ENCODE peak calls at places on chromosome 9, in six cellular contexts. Z is astrocyte of the spinal cord, Y is fibroblast of villous mesenchyme, L is COR-L47, N is body of pancreas, D is iPS DF 6.9. K is an unnamed sample.

GRCh38 chr9:130222833-130223232 is 42.7 kb upstream of the HMCN2 start:
- DNase-seq in Y (no peak), Z (no peak), N (no peak), D (no peak), L (no peak), K (no peak)

GRCh38 chr9:126363847-126364671 is 37.4 kb downstream of the MVB12B start:
- DNase-seq in Y (no peak), L (no peak), Z (peak), D (no peak), N (no peak), K (no peak)

GRCh38 chr9:124242331-124243194 is 15.2 kb upstream of the NEK6 start:
- DNase-seq in D (no peak), N (no peak), Z (peak), Y (peak), L (no peak), K (no peak)

GRCh38 chr9:103713631-103714030 is 380.5 kb upstream of the SMC2 start:
- DNase-seq in L (no peak), D (no peak), Y (no peak), N (no peak), Z (peak), K (no peak)

GRCh38 chr9:93636172-93636661 is 59.8 kb downstream of the PHF2 start:
- DNase-seq in L (no peak), D (no peak), N (no peak), Y (no peak), Z (no peak), K (no peak)

GRCh38 chr9:35518981-35519679 is 29.2 kb downstream of the RUSC2 start:
- DNase-seq in Y (peak), Z (peak), L (no peak), N (peak), D (no peak), K (no peak)

GRCh38 chr9:5531251-5531972 is 21.1 kb downstream of the PDCD1LG2 start:
- DNase-seq in N (no peak), D (no peak), Z (no peak), L (no peak), Y (no peak), K (no peak)

GRCh38 chr9:129773262-129774048 is 20.6 kb upstream of the PTGES start:
- DNase-seq in N (peak), Y (peak), D (no peak), L (no peak), Z (peak), K (no peak)